ENCODE peak calls at places on chromosomes 4 and X, in four cellular contexts. L is endothelial cell of umbilical vein, Q is AG09309, J is uterus. B is an unnamed sample.

GRCh38 chr4:84691170-84691691 is 108.3 kb downstream of the CDS1 start:
- DNase-seq in L (peak), Q (peak), J (no peak), B (peak)

GRCh38 chrX:137600769-137601168 is 34.8 kb downstream of the ZIC3 start:
- DNase-seq in L (no peak), Q (no peak), J (no peak), B (no peak)

GRCh38 chr4:128601992-128602695 is 207.4 kb upstream of the JADE1 start:
- DNase-seq in L (peak), Q (no peak), J (no peak), B (peak)

GRCh38 chrX:136850441-136851175 is 29.9 kb downstream of the RBMX start:
- DNase-seq in L (peak), Q (no peak), J (no peak), B (no peak)

GRCh38 chr4:38603652-38604051 is 60.3 kb upstream of the KLF3 start:
- DNase-seq in L (no peak), Q (no peak), J (no peak), B (no peak)

GRCh38 chrX:138858438-138858837 is 146.9 kb upstream of the FGF13 start:
- DNase-seq in L (no peak), Q (peak), J (no peak), B (peak)

GRCh38 chrX:150587585-150588503 is 19.4 kb downstream of the MTM1 start:
- DNase-seq in L (peak), Q (no peak), J (no peak), B (no peak)

GRCh38 chr4:97105716-97106115 is 1037.6 kb downstream of the STPG2 start:
- DNase-seq in L (no peak), Q (no peak), J (no peak), B (no peak)

GRCh38 chr4:106773106-106773905 is 262.8 kb downstream of the DKK2 start:
- DNase-seq in L (no peak), Q (peak), J (no peak), B (peak)

GRCh38 chr4:87117051-87117729 is 103.2 kb downstream of the KLHL8 start:
- DNase-seq in L (no peak), Q (no peak), J (no peak), B (no peak)

GRCh38 chr4:26782168-26782829 is 78.3 kb upstream of the STIM2 start:
- DNase-seq in L (peak), Q (no peak), J (no peak), B (no peak)

GRCh38 chr4:42673084-42673429 is 16.2 kb upstream of the ATP8A1 start:
- DNase-seq in L (no peak), Q (no peak), J (no peak), B (no peak)

GRCh38 chr4:40719008-40719623 is 30.6 kb upstream of the NSUN7 start:
- DNase-seq in L (peak), Q (peak), J (no peak), B (peak)
- TF ChIP-seq CTCF in L (peak), Q (peak), J (no peak), B (peak)

DNA sequence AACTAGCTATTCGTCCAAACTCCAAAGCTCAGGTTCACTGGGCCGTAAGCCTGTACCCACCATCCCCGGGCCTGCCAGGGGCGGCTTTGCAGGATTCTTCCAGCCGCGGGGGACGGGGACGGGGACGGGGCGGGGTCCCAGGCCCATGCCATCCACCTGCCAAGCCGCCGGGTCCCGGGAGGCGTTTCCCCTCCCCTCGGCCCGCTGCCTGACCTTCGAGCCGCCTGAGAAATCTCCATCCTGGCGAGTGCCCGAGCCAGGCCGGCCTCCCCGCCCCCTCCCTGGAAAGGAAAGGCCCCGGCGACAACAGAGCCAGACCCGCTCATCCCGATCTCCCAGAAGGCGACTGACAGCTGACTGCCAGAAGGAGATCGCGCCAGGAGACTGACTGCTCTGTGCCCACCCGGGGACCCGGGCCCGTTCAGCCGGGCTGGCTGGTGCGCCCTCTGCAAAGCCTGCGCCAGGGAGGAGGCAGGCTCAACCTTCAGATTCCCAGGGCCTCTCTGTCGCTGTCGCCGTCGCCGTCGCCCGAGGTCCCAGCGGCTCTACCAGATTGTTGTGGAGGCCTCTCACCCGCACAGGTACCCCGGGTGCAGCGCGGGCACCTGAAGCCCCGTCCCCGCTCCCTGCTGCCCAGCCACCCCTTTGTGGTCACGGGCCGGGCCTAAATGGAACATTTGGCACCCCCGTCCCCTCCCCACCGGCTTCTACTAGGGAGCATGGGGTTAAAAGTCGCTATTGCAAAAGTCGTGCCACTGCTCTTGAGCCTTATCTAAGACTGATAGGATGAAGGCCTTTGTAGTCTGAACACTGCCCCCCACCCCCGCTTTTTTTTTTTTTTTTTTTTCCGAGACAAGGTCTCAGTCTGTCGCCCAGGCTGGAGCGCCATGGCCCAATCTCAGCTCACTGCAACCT is at the start of gene RGN:
- DNase-seq in L (no peak), Q (no peak), J (peak), B (no peak)
- H3K4me3 ChIP-seq in L (no peak), Q (peak), J (peak), B (peak)

DNA sequence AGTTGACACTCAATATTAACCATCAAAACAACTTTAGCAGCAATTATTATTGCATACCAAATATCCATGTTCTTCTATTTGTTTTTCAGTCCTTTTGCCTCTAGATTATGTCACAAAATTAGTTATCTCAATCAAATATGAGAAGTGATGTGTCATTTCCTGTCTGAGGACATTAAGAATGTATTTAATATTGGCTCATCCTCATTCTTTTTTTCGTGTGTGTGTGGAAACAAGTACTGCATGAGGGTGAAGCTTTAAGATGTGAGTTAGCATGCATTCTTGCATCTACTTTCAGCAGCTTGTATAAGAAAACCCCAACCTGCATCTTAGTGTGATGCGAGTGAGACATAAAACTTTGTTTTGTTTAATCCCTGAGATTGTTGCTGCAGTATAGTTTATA is 301.4 kb downstream of the GRIA2 start:
- DNase-seq in L (no peak), Q (no peak), J (no peak), B (no peak)
- TF ChIP-seq CTCF in L (no peak), Q (no peak), J (no peak), B (no peak)

DNA sequence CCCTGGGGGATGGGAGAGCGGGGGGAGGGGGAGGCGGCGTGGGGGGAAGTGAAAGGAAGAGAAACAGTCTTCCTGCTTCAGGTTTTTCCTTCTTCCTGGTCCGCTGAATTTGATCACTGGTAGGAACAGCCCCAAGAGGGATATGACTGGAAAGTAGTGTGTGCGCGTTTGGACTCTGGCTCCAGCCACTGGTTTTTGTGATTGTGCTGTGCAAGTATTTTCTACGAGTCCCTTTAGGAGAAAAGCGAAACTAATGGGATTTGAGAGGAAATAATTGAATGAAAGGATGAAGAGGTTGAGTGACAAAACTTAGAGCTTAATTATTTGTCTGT is 836 bp downstream of the PRRG1 start:
- DNase-seq in L (peak), Q (no peak), J (no peak), B (no peak)
- H3K4me3 ChIP-seq in L (peak), Q (peak), J (peak), B (peak)

DNA sequence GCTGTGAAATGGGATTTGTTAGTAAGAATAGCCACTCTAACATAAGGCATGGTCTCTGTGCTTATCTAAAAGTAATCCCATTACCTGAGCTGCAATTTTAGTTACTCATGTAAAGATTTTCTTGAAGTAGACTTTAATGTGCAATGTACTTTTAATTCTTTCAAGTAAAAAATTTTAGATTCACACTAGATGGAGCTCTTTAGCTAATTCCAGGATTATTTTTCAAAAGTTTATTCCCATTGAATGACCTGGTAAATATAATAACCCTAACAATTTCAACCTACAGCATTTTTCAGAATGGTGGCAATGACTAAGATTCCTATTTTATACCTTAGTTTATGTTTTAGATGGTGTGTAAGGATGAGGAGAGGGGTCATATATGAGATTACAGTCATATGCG is 18.1 kb downstream of the USP38 start:
- DNase-seq in L (peak), Q (no peak), J (no peak), B (no peak)
- TF ChIP-seq CTCF in L (no peak), Q (peak), J (peak), B (no peak)

DNA sequence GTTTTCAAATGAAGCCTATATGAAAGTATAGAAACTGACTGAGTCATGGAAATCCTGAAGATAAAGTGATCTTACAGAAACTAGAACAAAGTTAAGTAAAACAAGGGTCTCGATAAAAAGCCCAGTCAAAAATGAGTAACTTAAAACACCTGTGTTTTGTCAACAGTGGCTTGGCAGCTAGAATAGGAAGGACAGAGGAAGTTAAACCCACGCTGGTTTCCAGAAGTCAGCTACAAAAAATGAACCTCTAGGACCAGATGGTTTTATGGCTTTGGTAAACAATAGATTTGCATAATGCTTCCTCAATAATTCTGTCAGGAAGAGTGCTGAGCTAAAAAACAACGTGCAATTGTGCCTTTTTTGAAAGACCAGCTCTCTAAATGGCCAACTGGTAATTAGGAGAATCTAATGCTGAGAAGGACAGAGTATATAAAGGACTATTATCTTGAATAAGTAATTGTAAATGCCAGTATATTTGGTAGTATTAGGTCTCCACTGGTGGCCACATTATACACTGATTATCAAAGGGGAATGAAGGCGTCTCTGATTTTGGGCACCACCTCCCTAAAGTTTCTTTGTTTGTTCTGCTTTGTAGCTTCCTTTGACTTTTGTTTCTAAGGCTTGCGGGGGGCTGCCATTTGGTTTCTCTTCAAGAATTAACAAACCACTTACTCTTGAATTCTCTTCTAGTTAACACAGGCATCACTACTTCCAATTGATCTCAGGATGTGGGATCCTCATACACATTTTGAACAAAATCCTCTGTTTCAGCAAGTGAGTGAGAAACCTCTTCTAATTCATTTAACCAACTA is 72.2 kb upstream of the PPP3CA start:
- DNase-seq in L (peak), Q (peak), J (no peak), B (peak)
- H3K4me3 ChIP-seq in L (no peak), Q (no peak), J (no peak), B (no peak)

GRCh38 chr4:101597204-101597603 is 193.3 kb upstream of the BANK1 start:
- DNase-seq in L (no peak), Q (no peak), J (no peak), B (no peak)
- TF ChIP-seq CTCF in L (no peak), Q (peak), J (no peak), B (peak)

DNA sequence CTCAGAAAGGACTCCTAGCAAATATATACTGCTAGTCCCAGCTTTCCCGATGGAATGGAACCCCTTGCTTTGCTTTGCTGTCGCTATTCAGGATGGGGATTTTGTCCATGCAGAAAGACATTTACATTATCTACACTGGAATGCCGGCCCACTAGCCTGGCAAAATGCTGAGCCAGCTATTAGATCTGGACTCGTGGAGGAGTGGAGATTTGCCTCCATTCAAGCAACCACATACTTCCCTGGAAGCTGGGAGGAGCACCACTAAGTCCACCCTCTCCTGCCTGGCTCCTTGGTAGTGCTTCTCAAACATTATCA is 24.1 kb upstream of the APLN start:
- DNase-seq in L (peak), Q (no peak), J (no peak), B (no peak)
- H3K4me3 ChIP-seq in L (no peak), Q (no peak), J (no peak), B (no peak)

DNA sequence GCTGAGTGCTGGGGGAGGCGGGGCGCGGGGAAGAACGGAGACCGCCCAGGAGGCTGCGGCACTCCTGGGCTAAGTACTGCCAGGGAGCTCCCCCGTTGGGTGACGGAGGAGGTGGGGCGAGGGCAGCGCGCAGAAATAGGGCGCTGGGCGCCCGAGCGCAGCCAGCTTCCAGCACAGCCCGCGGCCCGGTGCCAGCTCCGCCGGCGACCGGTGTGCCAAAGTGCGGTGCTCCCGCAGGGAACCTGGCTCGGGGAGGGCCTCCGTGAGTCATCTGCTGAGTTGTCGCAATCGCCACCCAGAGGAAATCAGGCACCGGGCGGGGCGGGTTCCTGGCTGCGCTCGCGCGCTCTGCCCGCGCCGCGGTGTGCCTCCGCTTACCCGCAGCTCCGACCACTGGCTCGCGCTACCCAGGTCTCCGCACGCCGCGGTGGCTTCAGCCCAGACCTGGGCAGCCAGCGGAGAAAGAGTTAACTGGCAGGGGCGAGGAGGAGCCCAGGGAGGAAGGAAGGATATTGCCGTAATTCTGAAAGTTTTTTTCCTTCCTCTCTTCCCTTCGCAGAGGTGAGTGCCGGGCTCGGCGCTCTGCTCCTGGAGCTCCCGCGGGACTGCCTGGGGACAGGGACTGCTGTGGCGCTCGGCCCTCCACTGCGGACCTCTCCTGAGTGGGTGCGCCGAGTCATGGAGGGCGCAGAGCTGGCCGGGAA is at the start of gene GPAT3:
- DNase-seq in L (peak), Q (no peak), J (peak), B (no peak)
- TF ChIP-seq CTCF in L (no peak), Q (no peak), J (no peak), B (no peak)

DNA sequence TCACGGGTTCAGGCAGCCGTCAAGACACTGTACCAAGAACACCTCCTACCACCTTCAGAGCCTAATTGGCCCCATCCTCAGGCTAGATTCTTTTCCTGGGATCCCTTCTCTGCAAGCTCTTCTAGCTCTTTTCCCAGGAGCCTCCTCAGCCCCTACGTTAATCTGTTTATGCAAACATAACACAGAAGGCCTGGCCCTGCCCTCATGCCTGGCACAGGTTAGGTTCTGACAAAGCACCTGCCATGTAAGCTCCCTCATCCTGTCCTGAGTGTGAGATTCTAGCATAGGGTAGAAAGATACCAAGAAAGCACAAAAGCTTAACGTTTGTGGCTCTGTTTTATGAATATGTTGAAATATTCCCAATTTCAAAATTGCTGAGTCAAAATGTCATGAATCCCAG is 93.6 kb downstream of the IRF2 start:
- DNase-seq in L (no peak), Q (no peak), J (no peak), B (no peak)
- H3K4me3 ChIP-seq in L (no peak), Q (no peak), J (no peak), B (no peak)